ENCODE peak calls at places on chromosomes 16 and 17, in six cellular contexts. One of them, this sample, is unnamed. For H3K4me1, the result is how much of the 10 kb centered on the place peaks cover.

GRCh38 chr16:82999711-83000110 is 372.9 kb downstream of the CDH13 start:
- DNase-seq in mesenchymal stem cell: no peak
- DNase-seq in mesendoderm: no peak
- DNase-seq in H1: no peak
- DNase-seq in IMR-90: no peak
- DNase-seq in neuronal stem cell: no peak
- DNase-seq in this sample: no peak

GRCh38 chr16:8496364-8496763 is 93.9 kb downstream of the TMEM114 start:
- DNase-seq in mesendoderm: no peak
- DNase-seq in neuronal stem cell: no peak
- DNase-seq in H1: no peak
- DNase-seq in IMR-90: no peak
- DNase-seq in mesenchymal stem cell: no peak
- DNase-seq in this sample: no peak

GRCh38 chr16:88013091-88013609 is 61.9 kb downstream of the BANP start:
- DNase-seq in neuronal stem cell: no peak
- DNase-seq in mesendoderm: no peak
- DNase-seq in IMR-90: peak
- DNase-seq in mesenchymal stem cell: peak
- DNase-seq in H1: no peak
- DNase-seq in this sample: peak

GRCh38 chr17:50765454-50766221 is 1.7 kb downstream of the ANKRD40CL start:
- DNase-seq in neuronal stem cell: no peak
- DNase-seq in mesendoderm: no peak
- DNase-seq in IMR-90: no peak
- DNase-seq in mesenchymal stem cell: no peak
- DNase-seq in H1: no peak
- DNase-seq in this sample: no peak

GRCh38 chr17:73791121-73791520 is 146.9 kb upstream of the SDK2 start:
- DNase-seq in IMR-90: no peak
- DNase-seq in mesendoderm: no peak
- DNase-seq in neuronal stem cell: no peak
- DNase-seq in mesenchymal stem cell: no peak
- DNase-seq in H1: no peak
- DNase-seq in this sample: no peak

GRCh38 chr17:38871247-38871991 is 1.6 kb downstream of the LASP1 start:
- DNase-seq in mesendoderm: peak
- DNase-seq in H1: no peak
- DNase-seq in neuronal stem cell: no peak
- DNase-seq in mesenchymal stem cell: peak
- DNase-seq in IMR-90: peak
- DNase-seq in this sample: no peak

GRCh38 chr16:67822511-67822910 is 15.8 kb downstream of the TSNAXIP1 start:
- DNase-seq in mesendoderm: no peak
- DNase-seq in IMR-90: peak
- DNase-seq in mesenchymal stem cell: peak
- DNase-seq in neuronal stem cell: no peak
- DNase-seq in H1: no peak
- DNase-seq in this sample: peak

GRCh38 chr16:81035975-81036750 is 521 bp downstream of the ATMIN start:
- DNase-seq in neuronal stem cell: peak
- DNase-seq in mesendoderm: peak
- DNase-seq in H1: no peak
- DNase-seq in IMR-90: peak
- DNase-seq in mesenchymal stem cell: peak
- DNase-seq in this sample: peak

GRCh38 chr17:83065660-83066542 is 13.5 kb upstream of the METRNL start:
- DNase-seq in neuronal stem cell: no peak
- DNase-seq in mesenchymal stem cell: no peak
- DNase-seq in H1: no peak
- DNase-seq in IMR-90: no peak
- DNase-seq in mesendoderm: no peak
- DNase-seq in this sample: no peak

GRCh38 chr17:20156196-20157077 is 147.3 kb downstream of the SPECC1 start:
- DNase-seq in H1: no peak
- DNase-seq in mesendoderm: peak
- DNase-seq in mesenchymal stem cell: peak
- DNase-seq in IMR-90: peak
- DNase-seq in neuronal stem cell: peak
- DNase-seq in this sample: peak

GRCh38 chr17:30450125-30451027 is 26.8 kb upstream of the GOSR1 start:
- DNase-seq in neuronal stem cell: no peak
- DNase-seq in H1: no peak
- DNase-seq in mesenchymal stem cell: peak
- DNase-seq in IMR-90: peak
- DNase-seq in mesendoderm: no peak
- DNase-seq in this sample: peak

GRCh38 chr16:11105038-11105903 is 150.7 kb downstream of the SOCS1 start:
- DNase-seq in H1: no peak
- DNase-seq in neuronal stem cell: no peak
- DNase-seq in IMR-90: peak
- DNase-seq in mesendoderm: peak
- DNase-seq in mesenchymal stem cell: peak
- DNase-seq in this sample: peak

GRCh38 chr16:19179890-19180490 is 11.9 kb downstream of the SYT17 start:
- DNase-seq in IMR-90: peak
- DNase-seq in mesendoderm: peak
- DNase-seq in neuronal stem cell: peak
- DNase-seq in H1: no peak
- DNase-seq in mesenchymal stem cell: peak
- DNase-seq in this sample: peak

GRCh38 chr16:56793504-56793903 is 63.6 kb downstream of the NUP93 start:
- DNase-seq in H1: no peak
- DNase-seq in neuronal stem cell: no peak
- DNase-seq in mesenchymal stem cell: peak
- DNase-seq in IMR-90: peak
- DNase-seq in mesendoderm: peak
- DNase-seq in this sample: peak

GRCh38 chr16:87101903-87102302 is 215.3 kb downstream of the C16orf95 start:
- DNase-seq in neuronal stem cell: no peak
- DNase-seq in IMR-90: peak
- DNase-seq in mesendoderm: no peak
- DNase-seq in H1: no peak
- DNase-seq in mesenchymal stem cell: no peak
- DNase-seq in this sample: no peak

GRCh38 chr16:49491736-49492089 is 118.1 kb downstream of the C16orf78 start:
- DNase-seq in mesenchymal stem cell: no peak
- DNase-seq in neuronal stem cell: no peak
- DNase-seq in IMR-90: no peak
- DNase-seq in mesendoderm: peak
- DNase-seq in H1: peak
- DNase-seq in this sample: peak

GRCh38 chr16:64910351-64910750 is 211.5 kb downstream of the CDH11 start:
- DNase-seq in mesendoderm: peak
- DNase-seq in IMR-90: peak
- DNase-seq in neuronal stem cell: no peak
- DNase-seq in mesenchymal stem cell: peak
- DNase-seq in H1: peak
- DNase-seq in this sample: no peak

GRCh38 chr17:7656958-7657715 is 6.4 kb downstream of the ATP1B2 start:
- DNase-seq in H1: peak
- DNase-seq in neuronal stem cell: peak
- DNase-seq in IMR-90: no peak
- DNase-seq in mesendoderm: peak
- DNase-seq in mesenchymal stem cell: peak
- DNase-seq in this sample: no peak

GRCh38 chr17:6551909-6552768 is 4.2 kb downstream of the PITPNM3 start:
- DNase-seq in IMR-90: no peak
- DNase-seq in mesendoderm: no peak
- DNase-seq in mesenchymal stem cell: no peak
- DNase-seq in H1: no peak
- DNase-seq in neuronal stem cell: no peak
- DNase-seq in this sample: no peak

GRCh38 chr16:83392743-83393142 is 415.0 kb upstream of the HSBP1 start:
- DNase-seq in mesendoderm: peak
- DNase-seq in mesenchymal stem cell: no peak
- DNase-seq in neuronal stem cell: no peak
- DNase-seq in IMR-90: no peak
- DNase-seq in H1: no peak
- DNase-seq in this sample: no peak

GRCh38 chr17:29855686-29856085 is 74.3 kb downstream of the SSH2 start:
- DNase-seq in H1: no peak
- DNase-seq in mesenchymal stem cell: peak
- DNase-seq in mesendoderm: no peak
- DNase-seq in IMR-90: peak
- DNase-seq in neuronal stem cell: no peak
- DNase-seq in this sample: no peak

DNA sequence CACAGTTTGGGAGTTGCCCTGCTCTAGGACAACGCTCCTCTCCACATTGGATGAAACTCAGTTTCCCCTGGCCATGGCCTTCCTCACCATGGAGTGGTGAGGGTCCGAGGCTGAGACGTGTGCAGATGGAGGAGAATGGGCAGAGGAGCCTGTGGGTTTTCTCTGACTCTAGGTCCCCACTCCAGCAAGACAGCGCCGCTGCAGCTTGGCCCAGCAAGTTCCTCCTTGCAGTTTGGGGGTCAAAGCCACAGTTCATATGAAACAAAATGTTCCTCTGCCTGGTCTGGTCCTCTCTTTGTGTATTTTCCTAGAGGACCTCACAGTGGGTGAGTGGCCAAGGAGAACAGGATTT is 2.3 kb downstream of the C16orf54 start:
- DNase-seq in mesendoderm: no peak
- DNase-seq in IMR-90: no peak
- DNase-seq in H1: no peak
- DNase-seq in neuronal stem cell: no peak
- DNase-seq in mesenchymal stem cell: no peak
- DNase-seq in this sample: no peak
- H3K4me3 ChIP-seq in mesendoderm: no peak
- H3K4me3 ChIP-seq in IMR-90: no peak
- H3K4me3 ChIP-seq in H1: no peak
- H3K4me3 ChIP-seq in neuronal stem cell: no peak
- H3K4me3 ChIP-seq in mesenchymal stem cell: no peak
- H3K4me3 ChIP-seq in this sample: no peak

GRCh38 chr17:60598001-60598736 is 1.8 kb upstream of the PPM1D start:
- DNase-seq in neuronal stem cell: no peak
- DNase-seq in mesenchymal stem cell: no peak
- DNase-seq in mesendoderm: no peak
- DNase-seq in H1: no peak
- DNase-seq in IMR-90: no peak
- DNase-seq in this sample: no peak

GRCh38 chr17:60600490-60601431 is 768 bp downstream of the PPM1D start:
- DNase-seq in mesenchymal stem cell: peak
- DNase-seq in mesendoderm: peak
- DNase-seq in H1: no peak
- DNase-seq in IMR-90: peak
- DNase-seq in neuronal stem cell: peak
- DNase-seq in this sample: peak

GRCh38 chr17:60601443-60602384 is 1.7 kb downstream of the PPM1D start:
- DNase-seq in mesendoderm: peak
- DNase-seq in IMR-90: peak
- DNase-seq in neuronal stem cell: peak
- DNase-seq in mesenchymal stem cell: peak
- DNase-seq in H1: no peak
- DNase-seq in this sample: no peak

GRCh38 chr17:60599220-60599619 is 773 bp upstream of the PPM1D start:
- DNase-seq in H1: no peak
- DNase-seq in mesenchymal stem cell: no peak
- DNase-seq in IMR-90: no peak
- DNase-seq in neuronal stem cell: no peak
- DNase-seq in mesendoderm: no peak
- DNase-seq in this sample: peak

GRCh38 chr17:60599620-60600489 is at the start of gene PPM1D:
- DNase-seq in neuronal stem cell: peak
- DNase-seq in IMR-90: peak
- DNase-seq in H1: peak
- DNase-seq in mesendoderm: peak
- DNase-seq in mesenchymal stem cell: peak
- DNase-seq in this sample: peak
- H2BK5ac ChIP-seq in neuronal stem cell: peak
- H2BK5ac ChIP-seq in IMR-90: peak
- H2BK5ac ChIP-seq in H1: peak
- H2BK5ac ChIP-seq in mesendoderm: peak
- H2BK5ac ChIP-seq in mesenchymal stem cell: peak
- H2BK5ac ChIP-seq in this sample: peak

DNA sequence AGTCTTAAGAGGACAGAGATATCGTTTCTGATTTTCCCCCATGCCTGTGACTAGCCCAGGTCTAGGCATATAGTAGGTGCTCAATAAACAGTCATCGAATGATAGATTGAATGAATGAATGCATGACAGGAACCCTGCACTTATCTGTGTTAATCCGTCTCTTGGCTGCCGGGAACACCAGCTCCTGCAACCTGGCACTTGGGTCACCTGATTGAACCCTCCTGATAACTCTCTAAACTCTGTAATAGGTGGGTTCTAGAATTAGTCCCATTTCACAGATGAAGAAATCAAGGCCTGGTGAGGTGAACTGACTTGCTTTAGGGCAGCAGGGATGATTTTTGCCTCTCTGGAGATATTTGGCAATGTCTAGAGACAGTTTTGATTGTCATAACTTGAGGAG is 43.7 kb downstream of the ABCC1 start:
- DNase-seq in IMR-90: no peak
- DNase-seq in mesendoderm: no peak
- DNase-seq in mesenchymal stem cell: no peak
- DNase-seq in H1: no peak
- DNase-seq in neuronal stem cell: no peak
- DNase-seq in this sample: no peak
- H3K4me1 ChIP-seq in IMR-90: under half
- H3K4me1 ChIP-seq in mesendoderm: under half
- H3K4me1 ChIP-seq in mesenchymal stem cell: under half
- H3K4me1 ChIP-seq in H1: under half
- H3K4me1 ChIP-seq in neuronal stem cell: under half
- H3K4me1 ChIP-seq in this sample: under half

DNA sequence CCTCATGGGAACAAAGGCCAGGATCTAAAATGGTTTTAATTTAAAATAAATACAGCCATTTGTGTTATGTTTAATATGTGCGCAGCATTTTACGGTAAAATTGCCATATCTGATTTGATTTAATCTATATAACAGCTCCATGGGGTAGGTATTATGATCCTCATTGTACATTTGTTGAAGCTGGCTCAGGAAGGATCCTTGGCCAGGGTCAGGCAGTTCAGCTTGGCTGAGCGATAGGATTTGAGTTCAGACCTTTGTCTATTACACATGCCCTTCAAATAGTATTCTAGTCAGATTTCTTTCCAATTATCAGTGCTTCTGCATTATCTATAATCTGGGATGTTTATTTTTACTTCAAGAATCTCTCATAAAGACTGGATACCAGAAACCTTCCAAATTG is 950.4 kb upstream of the EEF2KMT start:
- DNase-seq in IMR-90: no peak
- DNase-seq in mesenchymal stem cell: no peak
- DNase-seq in mesendoderm: no peak
- DNase-seq in neuronal stem cell: no peak
- DNase-seq in H1: no peak
- DNase-seq in this sample: no peak
- H3K4me3 ChIP-seq in IMR-90: no peak
- H3K4me3 ChIP-seq in mesenchymal stem cell: no peak
- H3K4me3 ChIP-seq in mesendoderm: no peak
- H3K4me3 ChIP-seq in neuronal stem cell: no peak
- H3K4me3 ChIP-seq in H1: no peak
- H3K4me3 ChIP-seq in this sample: no peak